ENCODE peak calls at places on chromosome 15, in five cellular contexts. P is transverse colon, C is HepG2, M is fibroblast of lung, V is IMR-90. Q is an unnamed sample.

GRCh38 chr15:43932907-43933306 is 106.1 kb downstream of the WDR76 start:
- DNase-seq in P (no peak), C (no peak), M (no peak), V (no peak), Q (no peak)

GRCh38 chr15:78654272-78654671 is 13.3 kb upstream of the CHRNB4 start:
- DNase-seq in P (no peak), C (no peak), M (no peak), V (no peak), Q (no peak)

GRCh38 chr15:51280838-51281237 is 57.6 kb downstream of the CYP19A1 start:
- DNase-seq in P (no peak), C (no peak), M (no peak), V (no peak), Q (no peak)

GRCh38 chr15:62344806-62345539 is 179.9 kb upstream of the C2CD4B start:
- DNase-seq in P (peak; percentile 73), C (peak; percentile 77), M (peak; percentile 73), V (peak; percentile 58), Q (peak; percentile 65)

GRCh38 chr15:27058939-27059338 is 88.0 kb downstream of the GABRG3 start:
- DNase-seq in P (no peak), C (no peak), M (no peak), V (no peak), Q (no peak)

GRCh38 chr15:89307046-89307587 is 27.5 kb downstream of the POLG start:
- DNase-seq in P (no peak), C (no peak), M (peak; percentile 57), V (peak; percentile 66), Q (no peak)

GRCh38 chr15:41307679-41308078 is 24.7 kb downstream of the OIP5 start:
- DNase-seq in P (no peak), C (no peak), M (no peak), V (no peak), Q (no peak)

GRCh38 chr15:25670025-25670554 is 193.0 kb downstream of the ATP10A start:
- DNase-seq in P (peak; percentile 21), C (no peak), M (peak; percentile 55), V (peak; percentile 76), Q (no peak)

GRCh38 chr15:94294556-94294955 is 63.2 kb downstream of the MCTP2 start:
- DNase-seq in P (no peak), C (no peak), M (no peak), V (peak; percentile 39), Q (no peak)

GRCh38 chr15:97156739-97157265 is 803.7 kb upstream of the ARRDC4 start:
- DNase-seq in P (no peak), C (no peak), M (no peak), V (no peak), Q (no peak)

GRCh38 chr15:92541197-92542190 is 114.1 kb downstream of the FAM174B start:
- DNase-seq in P (no peak), C (no peak), M (peak; percentile 77), V (no peak), Q (no peak)

GRCh38 chr15:60372756-60373155 is 25.0 kb downstream of the ANXA2 start:
- DNase-seq in P (no peak), C (no peak), M (peak; percentile 77), V (no peak), Q (no peak)

GRCh38 chr15:91100561-91101355 is 701 bp downstream of the SV2B start:
- DNase-seq in P (no peak), C (no peak), M (peak; percentile 6), V (peak; percentile 7), Q (no peak)

GRCh38 chr15:50304856-50305255 is 39.3 kb upstream of the HDC start:
- DNase-seq in P (no peak), C (no peak), M (no peak), V (no peak), Q (no peak)

GRCh38 chr15:68587769-68588385 is 9.1 kb downstream of the CORO2B start:
- DNase-seq in P (no peak), C (no peak), M (no peak), V (no peak), Q (no peak)

GRCh38 chr15:45225506-45226273 is 26.3 kb upstream of the SLC28A2 start:
- DNase-seq in P (no peak), C (peak; percentile 16), M (no peak), V (no peak), Q (no peak)

GRCh38 chr15:88255496-88256171 is 905 bp downstream of the NTRK3 start:
- DNase-seq in P (no peak), C (no peak), M (peak; percentile 77), V (peak; percentile 20), Q (no peak)

GRCh38 chr15:29071907-29072273 is 186.1 kb downstream of the APBA2 start:
- DNase-seq in P (no peak), C (no peak), M (no peak), V (no peak), Q (no peak)

GRCh38 chr15:41337631-41338522 is 5.2 kb downstream of the NUSAP1 start:
- DNase-seq in P (no peak), C (no peak), M (no peak), V (no peak), Q (no peak)

GRCh38 chr15:63169796-63170195 is 12.5 kb upstream of the RPS27L start:
- DNase-seq in P (no peak), C (no peak), M (no peak), V (no peak), Q (no peak)

GRCh38 chr15:80958818-80959495 is 30.7 kb downstream of the MESD start:
- DNase-seq in P (no peak), C (no peak), M (no peak), V (no peak), Q (no peak)

GRCh38 chr15:62067448-62068044 is 769 bp downstream of the C2CD4A start:
- DNase-seq in P (peak; percentile 28), C (no peak), M (peak; percentile 6), V (no peak), Q (peak; percentile 44)

GRCh38 chr15:71804226-71804625 is 6.1 kb upstream of the NR2E3 start:
- DNase-seq in P (no peak), C (no peak), M (no peak), V (no peak), Q (no peak)

GRCh38 chr15:56322444-56322843 is 42.8 kb upstream of the TEX9 start:
- DNase-seq in P (no peak), C (no peak), M (no peak), V (no peak), Q (no peak)

GRCh38 chr15:95278532-95279265 is 1047.3 kb downstream of the MCTP2 start:
- DNase-seq in P (no peak), C (no peak), M (no peak), V (peak; percentile 35), Q (no peak)

GRCh38 chr15:33278816-33279612 is 31.8 kb upstream of the RYR3 start:
- DNase-seq in P (no peak), C (no peak), M (peak; percentile 90), V (peak; percentile 84), Q (no peak)

GRCh38 chr15:66740802-66741201 is 38.8 kb downstream of the SMAD6 start:
- DNase-seq in P (peak; percentile 72), C (no peak), M (no peak), V (no peak), Q (no peak)

GRCh38 chr15:69160976-69161877 is 792 bp downstream of the GLCE start:
- DNase-seq in P (peak; percentile 51), C (peak; percentile 30), M (peak; percentile 28), V (peak; percentile 16), Q (peak; percentile 39)

GRCh38 chr15:58222698-58223097 is 84.5 kb downstream of the AQP9 start:
- DNase-seq in P (no peak), C (no peak), M (peak; percentile 54), V (peak; percentile 37), Q (no peak)

GRCh38 chr15:50996641-50997040 is 88.2 kb downstream of the AP4E1 start:
- DNase-seq in P (no peak), C (no peak), M (peak; percentile 72), V (peak; percentile 76), Q (no peak)

GRCh38 chr15:31346367-31347066 is 19.9 kb downstream of the KLF13 start:
- DNase-seq in P (no peak), C (no peak), M (no peak), V (no peak), Q (no peak)
- H3K4me1 ChIP-seq in P (peaks cover 70% of the 10 kb centered on the region), C (peaks cover 15% of the 10 kb centered on the region), M (peaks cover 5% of the 10 kb centered on the region), V (peaks cover 4% of the 10 kb centered on the region), Q (peaks cover 13% of the 10 kb centered on the region)

GRCh38 chr15:39869251-39869650 is 50.8 kb downstream of the GPR176 start:
- DNase-seq in P (no peak), C (no peak), M (no peak), V (no peak), Q (no peak)

GRCh38 chr15:39874890-39875549 is 45.0 kb downstream of the GPR176 start:
- DNase-seq in P (peak; percentile 35), C (peak; percentile 17), M (peak; percentile 19), V (no peak), Q (peak; percentile 46)

GRCh38 chr15:39873978-39874377 is 46.1 kb downstream of the GPR176 start:
- DNase-seq in P (no peak), C (no peak), M (no peak), V (no peak), Q (no peak)

GRCh38 chr15:39868396-39868795 is 51.7 kb downstream of the GPR176 start:
- DNase-seq in P (no peak), C (no peak), M (no peak), V (no peak), Q (no peak)

GRCh38 chr15:39869858-39870515 is 50.1 kb downstream of the GPR176 start:
- DNase-seq in P (no peak), C (no peak), M (no peak), V (no peak), Q (no peak)
- H3K4me1 ChIP-seq in P (peaks cover 2% of the 10 kb centered on the region), C (no peaks in the 10 kb centered on the region), M (no peaks in the 10 kb centered on the region), V (peaks cover 12% of the 10 kb centered on the region), Q (no peaks in the 10 kb centered on the region)

GRCh38 chr15:101504373-101504772 is 14.9 kb upstream of the PCSK6 start:
- DNase-seq in P (no peak), C (no peak), M (no peak), V (no peak), Q (no peak)
- H3K4me1 ChIP-seq in P (peaks cover 16% of the 10 kb centered on the region), C (peaks cover 58% of the 10 kb centered on the region), M (no peaks in the 10 kb centered on the region), V (peaks cover 2% of the 10 kb centered on the region), Q (no peaks in the 10 kb centered on the region)

DNA sequence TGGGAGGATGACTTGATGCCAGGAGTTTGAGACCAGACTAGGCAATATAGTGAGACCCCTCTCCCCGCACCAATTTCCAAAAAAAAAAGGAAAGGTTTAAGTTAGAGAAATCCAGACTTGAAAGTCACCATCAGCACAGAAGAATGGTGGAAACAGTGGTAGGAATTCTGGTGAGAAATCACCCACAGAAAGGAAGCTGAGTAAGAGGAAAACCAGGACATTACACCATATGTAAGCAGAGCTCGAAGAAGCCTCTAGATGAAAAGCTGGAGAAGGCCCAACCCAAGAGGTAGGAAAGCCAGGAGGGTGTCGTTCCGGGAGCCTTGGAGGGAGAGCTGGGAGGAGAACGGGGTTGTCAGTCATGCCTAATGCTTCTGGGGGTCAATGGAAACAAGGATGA is 40.5 kb downstream of the RASGRP1 start:
- DNase-seq in P (no peak), C (no peak), M (peak; percentile 20), V (peak; percentile 50), Q (no peak)
- H3K4me1 ChIP-seq in P (no peaks in the 10 kb centered on the region), C (no peaks in the 10 kb centered on the region), M (no peaks in the 10 kb centered on the region), V (peaks cover 5% of the 10 kb centered on the region), Q (no peaks in the 10 kb centered on the region)

DNA sequence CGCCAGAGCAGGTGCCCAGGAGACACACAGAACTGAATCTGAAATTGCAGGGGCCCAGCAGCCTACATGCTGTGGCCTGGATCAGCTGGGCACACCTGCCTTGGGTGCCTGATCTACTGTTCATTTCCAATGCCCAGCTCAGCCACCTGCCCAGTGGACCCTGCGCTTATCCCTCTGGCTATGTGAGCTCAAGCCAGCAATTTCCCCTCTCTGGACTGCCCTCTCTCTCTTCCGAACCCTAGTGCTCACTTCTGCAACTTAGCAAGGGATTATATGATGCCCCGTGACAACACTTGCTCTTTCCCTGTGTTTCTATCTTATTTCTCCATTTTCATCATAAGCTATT is 276.0 kb downstream of the UACA start:
- DNase-seq in P (no peak), C (no peak), M (no peak), V (no peak), Q (no peak)
- H3K4me1 ChIP-seq in P (peaks cover 4% of the 10 kb centered on the region), C (no peaks in the 10 kb centered on the region), M (peaks cover 26% of the 10 kb centered on the region), V (peaks cover 24% of the 10 kb centered on the region), Q (peaks cover 2% of the 10 kb centered on the region)

GRCh38 chr15:75695206-75695605 is 17.4 kb downstream of the CSPG4 start:
- DNase-seq in P (no peak), C (no peak), M (no peak), V (no peak), Q (no peak)
- H3K4me1 ChIP-seq in P (peaks cover 48% of the 10 kb centered on the region), C (peaks cover 34% of the 10 kb centered on the region), M (peaks cover 46% of the 10 kb centered on the region), V (peaks cover 30% of the 10 kb centered on the region), Q (no peaks in the 10 kb centered on the region)

Q was measured in Caco-2.